ENCODE peak calls at places on chromosomes 2 and 18, in five cellular contexts. One of them, this sample, is unnamed.

GRCh38 chr2:207505180-207505579 is 24.6 kb upstream of the CREB1 start:
- DNase-seq in HepG2: no peak
- DNase-seq in H1: no peak
- DNase-seq in A549: no peak
- DNase-seq in GM12878: no peak
- DNase-seq in this sample: no peak

GRCh38 chr2:67234443-67234842 is 162.7 kb upstream of the ETAA1 start:
- DNase-seq in H1: no peak
- DNase-seq in GM12878: no peak
- DNase-seq in A549: peak
- DNase-seq in HepG2: no peak
- DNase-seq in this sample: no peak

GRCh38 chr18:69866250-69866649 is 81.4 kb downstream of the CD226 start:
- DNase-seq in HepG2: no peak
- DNase-seq in A549: no peak
- DNase-seq in H1: no peak
- DNase-seq in GM12878: no peak
- DNase-seq in this sample: no peak

GRCh38 chr18:32346667-32347066 is 124.0 kb downstream of the GAREM1 start:
- DNase-seq in GM12878: no peak
- DNase-seq in A549: no peak
- DNase-seq in H1: no peak
- DNase-seq in HepG2: no peak
- DNase-seq in this sample: no peak

GRCh38 chr2:59073257-59073656 is 832.1 kb upstream of the FANCL start:
- DNase-seq in HepG2: peak
- DNase-seq in H1: no peak
- DNase-seq in GM12878: no peak
- DNase-seq in A549: no peak
- DNase-seq in this sample: no peak

GRCh38 chr2:68806511-68807109 is 64.6 kb downstream of the BMP10 start:
- DNase-seq in A549: no peak
- DNase-seq in H1: no peak
- DNase-seq in GM12878: no peak
- DNase-seq in HepG2: no peak
- DNase-seq in this sample: no peak

GRCh38 chr2:109456776-109457175 is 157.0 kb downstream of the SEPTIN10 start:
- DNase-seq in H1: no peak
- DNase-seq in GM12878: no peak
- DNase-seq in HepG2: no peak
- DNase-seq in A549: no peak
- DNase-seq in this sample: no peak

GRCh38 chr18:69402219-69402989 is 1.7 kb downstream of the DOK6 start:
- DNase-seq in GM12878: no peak
- DNase-seq in A549: no peak
- DNase-seq in H1: peak
- DNase-seq in HepG2: peak
- DNase-seq in this sample: no peak

GRCh38 chr2:207616185-207616584 is 9.0 kb downstream of the METTL21A start:
- DNase-seq in A549: no peak
- DNase-seq in GM12878: no peak
- DNase-seq in H1: peak
- DNase-seq in HepG2: no peak
- DNase-seq in this sample: no peak

GRCh38 chr18:76859474-76860339 is 37.4 kb downstream of the ZNF236 start:
- DNase-seq in GM12878: peak
- DNase-seq in H1: no peak
- DNase-seq in HepG2: no peak
- DNase-seq in A549: no peak
- DNase-seq in this sample: no peak

GRCh38 chr2:73307720-73308119 is 14.4 kb upstream of the EGR4 start:
- DNase-seq in HepG2: no peak
- DNase-seq in A549: no peak
- DNase-seq in GM12878: no peak
- DNase-seq in H1: no peak
- DNase-seq in this sample: no peak

GRCh38 chr2:231601356-231602229 is 8.9 kb downstream of the TEX44 start:
- DNase-seq in A549: peak
- DNase-seq in HepG2: peak
- DNase-seq in GM12878: no peak
- DNase-seq in H1: peak
- DNase-seq in this sample: peak

GRCh38 chr2:200172944-200173481 is 133.5 kb upstream of the SPATS2L start:
- DNase-seq in HepG2: no peak
- DNase-seq in GM12878: no peak
- DNase-seq in A549: no peak
- DNase-seq in H1: no peak
- DNase-seq in this sample: no peak

GRCh38 chr18:39841133-39842041 is 2113.6 kb upstream of the PIK3C3 start:
- DNase-seq in GM12878: no peak
- DNase-seq in H1: peak
- DNase-seq in A549: peak
- DNase-seq in HepG2: peak
- DNase-seq in this sample: no peak

GRCh38 chr18:44679056-44679911 is 1.4 kb upstream of the SETBP1 start:
- DNase-seq in H1: peak
- DNase-seq in A549: peak
- DNase-seq in HepG2: peak
- DNase-seq in GM12878: no peak
- DNase-seq in this sample: peak

GRCh38 chr18:36697905-36698304 is 130.9 kb downstream of the TPGS2 start:
- DNase-seq in HepG2: no peak
- DNase-seq in H1: no peak
- DNase-seq in GM12878: no peak
- DNase-seq in A549: no peak
- DNase-seq in this sample: no peak

GRCh38 chr2:98580656-98581284 is 27.5 kb downstream of the COA5 start:
- DNase-seq in A549: no peak
- DNase-seq in H1: no peak
- DNase-seq in HepG2: no peak
- DNase-seq in GM12878: no peak
- DNase-seq in this sample: no peak

GRCh38 chr18:3340682-3341097 is 78.8 kb downstream of the MYL12B start:
- DNase-seq in GM12878: no peak
- DNase-seq in A549: no peak
- DNase-seq in H1: no peak
- DNase-seq in HepG2: no peak
- DNase-seq in this sample: no peak

GRCh38 chr18:24726727-24727539 is 266.5 kb downstream of the HRH4 start:
- DNase-seq in H1: peak
- DNase-seq in HepG2: peak
- DNase-seq in GM12878: no peak
- DNase-seq in A549: peak
- DNase-seq in this sample: peak

GRCh38 chr18:26703170-26703933 is 155.0 kb upstream of the KCTD1 start:
- DNase-seq in HepG2: no peak
- DNase-seq in A549: peak
- DNase-seq in GM12878: no peak
- DNase-seq in H1: no peak
- DNase-seq in this sample: no peak

GRCh38 chr2:36389081-36389480 is 33.5 kb downstream of the CRIM1 start:
- DNase-seq in A549: peak
- DNase-seq in H1: no peak
- DNase-seq in GM12878: no peak
- DNase-seq in HepG2: no peak
- DNase-seq in this sample: no peak

GRCh38 chr2:12857891-12858290 is 141.2 kb downstream of the TRIB2 start:
- DNase-seq in HepG2: no peak
- DNase-seq in H1: no peak
- DNase-seq in A549: no peak
- DNase-seq in GM12878: no peak
- DNase-seq in this sample: no peak

GRCh38 chr18:22219568-22220355 is 50.4 kb downstream of the GATA6 start:
- DNase-seq in GM12878: no peak
- DNase-seq in A549: no peak
- DNase-seq in HepG2: no peak
- DNase-seq in H1: no peak
- DNase-seq in this sample: peak

GRCh38 chr2:10208736-10209135 is 86.2 kb downstream of the RRM2 start:
- DNase-seq in HepG2: no peak
- DNase-seq in GM12878: no peak
- DNase-seq in H1: no peak
- DNase-seq in A549: no peak
- DNase-seq in this sample: no peak

GRCh38 chr18:10298346-10298745 is 156.1 kb upstream of the APCDD1 start:
- DNase-seq in A549: no peak
- DNase-seq in HepG2: no peak
- DNase-seq in GM12878: no peak
- DNase-seq in H1: no peak
- DNase-seq in this sample: no peak

GRCh38 chr18:22663378-22663777 is 245.7 kb upstream of the CTAGE1 start:
- DNase-seq in H1: no peak
- DNase-seq in GM12878: no peak
- DNase-seq in HepG2: no peak
- DNase-seq in A549: no peak
- DNase-seq in this sample: no peak

GRCh38 chr2:73291093-73291460 is 2.3 kb downstream of the EGR4 start:
- DNase-seq in HepG2: no peak
- DNase-seq in H1: peak
- DNase-seq in GM12878: no peak
- DNase-seq in A549: peak
- DNase-seq in this sample: peak

GRCh38 chr18:74281011-74281638 is 10.6 kb downstream of the CYB5A start:
- DNase-seq in H1: peak
- DNase-seq in GM12878: no peak
- DNase-seq in A549: no peak
- DNase-seq in HepG2: no peak
- DNase-seq in this sample: no peak

GRCh38 chr2:73176205-73176880 is 26.0 kb upstream of the NOTO start:
- DNase-seq in HepG2: peak
- DNase-seq in H1: peak
- DNase-seq in A549: no peak
- DNase-seq in GM12878: no peak
- DNase-seq in this sample: peak

GRCh38 chr18:13611058-13611615 is 115.2 kb downstream of the FAM210A start:
- DNase-seq in HepG2: no peak
- DNase-seq in GM12878: no peak
- DNase-seq in A549: no peak
- DNase-seq in H1: no peak
- DNase-seq in this sample: no peak

GRCh38 chr2:181356526-181356925 is 100.7 kb upstream of the ITGA4 start:
- DNase-seq in A549: no peak
- DNase-seq in GM12878: no peak
- DNase-seq in H1: no peak
- DNase-seq in HepG2: no peak
- DNase-seq in this sample: no peak

DNA sequence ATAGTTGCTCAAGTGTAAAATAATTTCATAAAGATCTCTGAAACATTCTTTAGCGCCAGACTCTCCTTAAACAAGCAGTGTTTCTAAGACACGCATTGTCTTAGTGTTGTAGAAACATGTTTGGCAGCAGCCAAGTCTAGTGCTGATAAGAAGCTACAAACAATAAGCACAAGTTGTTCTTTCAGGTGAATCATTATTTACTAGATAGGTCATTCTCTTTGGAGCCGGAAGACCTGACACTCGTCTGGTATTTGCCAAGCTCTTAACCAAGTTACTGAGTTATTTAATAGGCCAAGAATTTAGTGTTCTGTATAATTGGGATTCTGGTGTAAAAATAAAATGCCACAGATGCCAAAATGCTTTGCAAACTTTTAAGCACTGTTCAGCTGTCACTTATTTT is 852.1 kb downstream of the CPS1 start:
- DNase-seq in HepG2: peak
- DNase-seq in H1: no peak
- DNase-seq in GM12878: no peak
- DNase-seq in A549: peak
- DNase-seq in this sample: no peak
- TF ChIP-seq HDAC2 in HepG2: no peak
- TF ChIP-seq HDAC2 in H1: no peak
- TF ChIP-seq HDAC2 in GM12878: no peak
- TF ChIP-seq HDAC2 in A549: no peak
- TF ChIP-seq HDAC2 in this sample: no peak

GRCh38 chr2:196230051-196230450 is 58.7 kb upstream of the STK17B start:
- DNase-seq in GM12878: no peak
- DNase-seq in A549: no peak
- DNase-seq in H1: no peak
- DNase-seq in HepG2: no peak
- DNase-seq in this sample: no peak
- TF ChIP-seq HDAC2 in GM12878: no peak
- TF ChIP-seq HDAC2 in A549: no peak
- TF ChIP-seq HDAC2 in H1: no peak
- TF ChIP-seq HDAC2 in HepG2: no peak
- TF ChIP-seq HDAC2 in this sample: no peak

GRCh38 chr2:237473474-237474453 is 13.3 kb upstream of the MLPH start:
- DNase-seq in A549: no peak
- DNase-seq in HepG2: no peak
- DNase-seq in H1: no peak
- DNase-seq in GM12878: no peak
- DNase-seq in this sample: no peak
- TF ChIP-seq HDAC2 in A549: no peak
- TF ChIP-seq HDAC2 in HepG2: no peak
- TF ChIP-seq HDAC2 in H1: no peak
- TF ChIP-seq HDAC2 in GM12878: no peak
- TF ChIP-seq HDAC2 in this sample: no peak

GRCh38 chr2:159613515-159614336 is 2.6 kb downstream of the BAZ2B start:
- DNase-seq in GM12878: no peak
- DNase-seq in H1: no peak
- DNase-seq in HepG2: no peak
- DNase-seq in A549: peak
- DNase-seq in this sample: no peak
- TF ChIP-seq HDAC2 in GM12878: no peak
- TF ChIP-seq HDAC2 in H1: no peak
- TF ChIP-seq HDAC2 in HepG2: no peak
- TF ChIP-seq HDAC2 in A549: no peak
- TF ChIP-seq HDAC2 in this sample: no peak

GRCh38 chr18:42937434-42937833 is 178.1 kb downstream of the RIT2 start:
- DNase-seq in HepG2: no peak
- DNase-seq in H1: no peak
- DNase-seq in A549: no peak
- DNase-seq in GM12878: no peak
- DNase-seq in this sample: no peak
- TF ChIP-seq HDAC2 in HepG2: no peak
- TF ChIP-seq HDAC2 in H1: no peak
- TF ChIP-seq HDAC2 in A549: no peak
- TF ChIP-seq HDAC2 in GM12878: no peak
- TF ChIP-seq HDAC2 in this sample: no peak

GRCh38 chr2:584863-585823 is 92.1 kb downstream of the TMEM18 start:
- DNase-seq in HepG2: no peak
- DNase-seq in H1: peak
- DNase-seq in A549: no peak
- DNase-seq in GM12878: no peak
- DNase-seq in this sample: no peak
- TF ChIP-seq HDAC2 in HepG2: no peak
- TF ChIP-seq HDAC2 in H1: no peak
- TF ChIP-seq HDAC2 in A549: no peak
- TF ChIP-seq HDAC2 in GM12878: no peak
- TF ChIP-seq HDAC2 in this sample: no peak

This sample was measured in K562.